ENCODE peak calls at places on chromosomes 1 and 21, in five cellular contexts. U, I, T, W and K are unnamed samples.
A peak's percentile ranks its signal among the peaks of the same experiment; 100 is the strongest.

GRCh38 chr1:63868220-63868897 is 94.5 kb downstream of the ROR1 start:
- DNase-seq in U (no peak), W (peak; percentile 57), T (no peak), I (no peak), K (no peak)

GRCh38 chr1:178664278-178664677 is 60.8 kb upstream of the RALGPS2 start:
- DNase-seq in T (no peak), W (no peak), U (peak; percentile 75), I (no peak), K (no peak)

GRCh38 chr1:50637460-50637859 is 214.2 kb upstream of the DMRTA2 start:
- DNase-seq in W (peak; percentile 6), T (no peak), I (no peak), U (no peak), K (no peak)

GRCh38 chr1:66930823-66931174 is 6.0 kb downstream of the MIER1 start:
- DNase-seq in T (no peak), I (peak; percentile 27), U (no peak), W (no peak), K (no peak)

GRCh38 chr1:228156941-228157351 is 7.2 kb downstream of the GJC2 start:
- DNase-seq in W (no peak), I (no peak), T (no peak), U (no peak), K (no peak)

GRCh38 chr1:51541313-51542050 is 22.4 kb upstream of the EPS15 start:
- DNase-seq in W (peak; percentile 40), U (no peak), I (no peak), T (no peak), K (no peak)

GRCh38 chr1:193058529-193059281 is 455 bp downstream of the UCHL5 start:
- DNase-seq in W (peak; percentile 83), T (peak; percentile 45), U (peak; percentile 75), I (peak; percentile 73), K (peak; percentile 50)

GRCh38 chr1:215590779-215591491 is 23.8 kb downstream of the KCTD3 start:
- DNase-seq in W (no peak), T (no peak), U (no peak), I (no peak), K (no peak)

GRCh38 chr1:67495327-67495726 is 65.1 kb upstream of the SERBP1 start:
- DNase-seq in U (no peak), T (no peak), I (no peak), W (no peak), K (no peak)

GRCh38 chr1:201370500-201370899 is 7.0 kb downstream of the TNNT2 start:
- DNase-seq in U (no peak), T (no peak), W (no peak), I (no peak), K (no peak)

GRCh38 chr1:6257541-6258069 is 3.3 kb downstream of the GPR153 start:
- DNase-seq in W (no peak), U (no peak), I (no peak), T (no peak), K (no peak)

GRCh38 chr21:40846566-40847411 is at the start of gene DSCAM:
- DNase-seq in T (no peak), U (no peak), W (no peak), I (no peak), K (peak; percentile 30)

GRCh38 chr21:26850116-26850643 is 5.0 kb upstream of the ADAMTS1 start:
- DNase-seq in I (peak; percentile 58), W (peak; percentile 60), U (no peak), T (no peak), K (no peak)

GRCh38 chr1:204074274-204075115 is 1.6 kb downstream of the SOX13 start:
- DNase-seq in W (peak; percentile 75), I (no peak), T (peak; percentile 46), U (peak; percentile 83), K (peak; percentile 77)

GRCh38 chr1:109782927-109783326 is 19.2 kb upstream of the EPS8L3 start:
- DNase-seq in U (peak; percentile 28), I (no peak), W (no peak), T (no peak), K (no peak)

GRCh38 chr1:61078611-61079010 is 3.8 kb upstream of the NFIA start:
- DNase-seq in W (peak; percentile 54), T (no peak), U (no peak), I (no peak), K (no peak)

GRCh38 chr1:61081135-61081636 is 1.2 kb upstream of the NFIA start:
- DNase-seq in U (no peak), T (no peak), I (no peak), W (no peak), K (no peak)

GRCh38 chr1:61079276-61079897 is 3.0 kb upstream of the NFIA start:
- DNase-seq in U (no peak), T (no peak), W (peak; percentile 26), I (no peak), K (no peak)

GRCh38 chr1:61080408-61081134 is 1.8 kb upstream of the NFIA start:
- DNase-seq in U (no peak), W (no peak), I (no peak), T (no peak), K (no peak)

GRCh38 chr1:61079898-61080336 is 2.4 kb upstream of the NFIA start:
- DNase-seq in U (peak; percentile 84), T (peak; percentile 57), I (no peak), W (peak; percentile 83), K (peak; percentile 79)
- H3K27me3 ChIP-seq in U (no peaks in the 10 kb centered on the region), T (no peaks in the 10 kb centered on the region), I (peaks cover 18% of the 10 kb centered on the region), W (no peaks in the 10 kb centered on the region), K (peaks cover 14% of the 10 kb centered on the region)

DNA sequence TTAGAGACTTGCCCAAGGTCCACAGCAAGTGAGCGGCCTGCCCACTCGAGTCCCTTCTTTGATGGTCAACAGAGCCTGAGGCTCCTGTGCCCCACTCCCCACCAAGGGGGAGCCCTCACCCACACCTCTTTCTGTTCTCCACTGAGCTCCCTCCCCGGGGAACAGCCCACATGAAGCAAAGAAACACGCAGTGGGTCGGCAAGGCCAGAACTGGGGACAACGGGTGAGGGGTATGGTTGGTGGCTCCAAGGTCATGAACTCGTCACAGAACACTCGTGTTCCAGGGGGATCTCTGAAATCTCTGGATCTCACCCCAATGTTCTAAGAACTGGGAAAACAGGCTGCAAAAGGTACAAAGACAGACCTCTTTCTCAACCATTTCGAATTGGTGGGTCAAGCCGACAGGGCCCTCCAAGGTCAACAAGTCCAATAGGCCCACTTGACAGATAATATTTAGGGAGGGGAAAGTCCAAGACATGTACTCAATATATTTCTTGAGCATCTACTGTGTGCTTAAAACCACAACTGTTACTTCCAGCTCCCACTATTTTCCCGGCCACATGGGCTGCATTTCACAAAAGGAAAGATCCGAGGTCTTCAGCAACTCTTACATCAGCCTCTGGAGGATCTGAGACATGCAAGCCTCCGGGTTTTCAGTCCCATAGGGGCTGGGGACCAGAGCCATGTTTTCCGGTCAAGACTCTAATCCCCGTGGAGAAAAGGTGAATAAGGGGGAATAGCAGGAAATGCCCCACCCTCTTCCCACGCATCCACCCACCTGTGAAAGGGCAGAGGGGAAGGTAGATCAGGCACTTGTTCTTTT is 1.1 kb upstream of the RAP1GAP start:
- DNase-seq in U (no peak), I (no peak), W (peak; percentile 54), T (no peak), K (no peak)
- H3K4me3 ChIP-seq in U (peak overlapping the region; percentile 56), I (no peak overlapping the region), W (no peak overlapping the region), T (no peak overlapping the region), K (no peak overlapping the region)

GRCh38 chr1:18651727-18652126 is 21.1 kb downstream of the PAX7 start:
- DNase-seq in U (no peak), T (no peak), I (peak; percentile 19), W (no peak), K (no peak)
- H3K27me3 ChIP-seq in U (no peaks in the 10 kb centered on the region), T (peaks cover 49% of the 10 kb centered on the region), I (peaks cover 92% of the 10 kb centered on the region), W (peaks cover 56% of the 10 kb centered on the region), K (peaks cover 18% of the 10 kb centered on the region)

GRCh38 chr1:166166400-166166699 is 451 bp downstream of the FAM78B start:
- DNase-seq in T (no peak), W (no peak), U (no peak), I (no peak), K (no peak)
- H3K4me3 ChIP-seq in T (peak overlapping the region; percentile 57), W (peak overlapping the region; percentile 75), U (peak overlapping the region; percentile 65), I (peak overlapping the region; percentile 49), K (no peak overlapping the region)

GRCh38 chr1:20372676-20373075 is 82.0 kb downstream of the VWA5B1 start:
- DNase-seq in W (no peak), T (no peak), I (no peak), U (no peak), K (no peak)

GRCh38 chr1:20373764-20374163 is 83.1 kb downstream of the VWA5B1 start:
- DNase-seq in U (no peak), I (no peak), W (peak; percentile 23), T (no peak), K (no peak)

GRCh38 chr1:20371883-20372282 is 81.2 kb downstream of the VWA5B1 start:
- DNase-seq in W (no peak), I (no peak), U (no peak), T (no peak), K (no peak)

GRCh38 chr1:20371411-20371810 is 80.7 kb downstream of the VWA5B1 start:
- DNase-seq in T (no peak), W (peak; percentile 48), I (no peak), U (no peak), K (no peak)

DNA sequence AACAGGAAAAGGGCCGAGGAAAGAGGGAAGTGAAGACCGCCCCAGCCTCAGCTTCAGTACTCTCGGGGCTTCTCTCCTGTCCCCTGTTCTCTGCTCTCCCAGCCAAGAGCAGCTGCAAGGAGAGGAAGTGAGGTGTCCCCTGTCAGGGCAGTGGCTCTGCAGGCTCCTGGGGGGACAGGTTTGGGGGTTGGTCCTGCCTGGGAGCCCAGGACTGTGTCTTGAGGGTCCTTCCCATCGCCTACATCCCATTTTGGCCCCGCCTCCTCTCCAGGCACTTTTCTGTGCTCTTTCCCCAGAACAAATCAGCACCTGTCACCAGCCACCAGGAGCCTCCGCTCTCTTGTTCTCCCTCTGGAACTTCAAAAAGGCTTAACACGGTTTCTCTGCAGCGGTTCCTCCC is 82.6 kb downstream of the VWA5B1 start:
- DNase-seq in T (no peak), I (no peak), W (no peak), U (no peak), K (no peak)
- H3K27me3 ChIP-seq in T (peaks cover 11% of the 10 kb centered on the region), I (peaks cover 96% of the 10 kb centered on the region), W (peaks cover 10% of the 10 kb centered on the region), U (no peaks in the 10 kb centered on the region), K (no peaks in the 10 kb centered on the region)